ENCODE peak calls at places on chromosomes 5 and 9, in ten cellular contexts. I is GDM1, N is sigmoid colon, H is mesenchymal stem cell, D is NCI-H2081, L is GM04503, X is heart left ventricle, Q is neuronal stem cell, R is T1000, O is psoas muscle. C is an unnamed sample.

GRCh38 chr9:95724253-95724991 is 151.1 kb upstream of the ERCC6L2 start:
- DNase-seq in N (no peak), O (no peak), Q (no peak), X (no peak), D (no peak), H (no peak), L (no peak), I (no peak), R (no peak), C (no peak)

GRCh38 chr9:137227057-137227852 is at the start of gene RNF224:
- DNase-seq in D (peak), Q (peak), L (no peak), N (peak), H (peak), R (peak), O (peak), X (peak), I (peak), C (peak)

GRCh38 chr5:52580921-52581320 is 206.8 kb upstream of the ITGA1 start:
- DNase-seq in O (no peak), H (no peak), I (no peak), R (peak), N (no peak), D (no peak), Q (no peak), L (no peak), X (no peak), C (no peak)

GRCh38 chr9:15144567-15145174 is 162.3 kb downstream of the TTC39B start:
- DNase-seq in Q (no peak), R (no peak), X (no peak), D (peak), L (no peak), O (no peak), H (no peak), N (no peak), I (no peak), C (peak)

GRCh38 chr9:36074870-36075532 is 38.3 kb downstream of the RECK start:
- DNase-seq in Q (no peak), L (peak), R (no peak), H (peak), D (peak), N (peak), O (peak), I (no peak), X (peak), C (no peak)

GRCh38 chr9:76717176-76717575 is 47.1 kb upstream of the PCA3 start:
- DNase-seq in D (peak), H (no peak), Q (no peak), I (no peak), X (no peak), R (no peak), O (no peak), L (no peak), N (no peak), C (no peak)

GRCh38 chr9:36772449-36773370 is 200.0 kb downstream of the MELK start:
- DNase-seq in X (no peak), N (no peak), Q (no peak), H (peak), R (no peak), I (no peak), D (no peak), O (no peak), L (no peak), C (no peak)

GRCh38 chr5:173625261-173625660 is 8.8 kb upstream of the BOD1 start:
- DNase-seq in D (no peak), I (no peak), Q (no peak), O (no peak), H (no peak), X (no peak), N (no peak), R (no peak), L (no peak), C (no peak)

GRCh38 chr9:133396952-133397351 is 20.8 kb downstream of the STKLD1 start:
- DNase-seq in H (peak), N (no peak), D (no peak), R (no peak), L (no peak), Q (no peak), O (no peak), X (no peak), I (no peak), C (no peak)

GRCh38 chr5:51202161-51202560 is 181.1 kb upstream of the ISL1 start:
- DNase-seq in D (no peak), O (no peak), R (no peak), H (no peak), I (no peak), Q (no peak), N (no peak), X (no peak), L (no peak), C (no peak)

GRCh38 chr5:122142480-122142879 is 13.1 kb downstream of the ZNF474 start:
- DNase-seq in O (no peak), Q (no peak), X (no peak), H (peak), N (no peak), R (no peak), I (no peak), L (peak), D (no peak), C (no peak)

GRCh38 chr9:18058564-18058963 is 415.4 kb upstream of the ADAMTSL1 start:
- DNase-seq in H (no peak), Q (no peak), R (no peak), I (no peak), L (no peak), X (no peak), O (no peak), N (no peak), D (no peak), C (no peak)

GRCh38 chr5:10601246-10602030 is 37.6 kb downstream of the ANKRD33B start:
- DNase-seq in Q (no peak), H (peak), D (peak), R (peak), X (peak), I (no peak), O (peak), L (peak), N (peak), C (peak)

GRCh38 chr5:176609724-176610429 is at the start of gene GPRIN1:
- DNase-seq in R (peak), N (no peak), L (no peak), H (peak), I (peak), D (peak), O (peak), X (no peak), Q (peak), C (no peak)

GRCh38 chr9:69975681-69976080 is 68.0 kb upstream of the MAMDC2 start:
- DNase-seq in X (no peak), O (no peak), Q (no peak), N (no peak), R (no peak), I (no peak), H (no peak), D (no peak), L (no peak), C (no peak)

GRCh38 chr9:123322771-123323481 is 33.1 kb upstream of the CRB2 start:
- DNase-seq in O (no peak), R (no peak), X (peak), H (no peak), L (no peak), Q (no peak), N (no peak), D (no peak), I (peak), C (no peak)

C was measured in PC-9.